ENCODE peak calls at places on chromosomes 7 and 10, in eight cellular contexts. One of them, this sample, is unnamed.

GRCh38 chr10:126969310-126969709 is 64.1 kb downstream of the DOCK1 start:
- DNase-seq in GM23338: peak
- DNase-seq in AG04449: no peak
- DNase-seq in keratinocyte: no peak
- DNase-seq in psoas muscle: no peak
- DNase-seq in cardiac muscle cell: peak
- DNase-seq in AG04450: no peak
- DNase-seq in HFF-Myc: no peak
- DNase-seq in this sample: no peak

GRCh38 chr7:1607001-1607400 is 37.2 kb upstream of the PSMG3 start:
- DNase-seq in GM23338: no peak
- DNase-seq in AG04449: no peak
- DNase-seq in keratinocyte: no peak
- DNase-seq in psoas muscle: no peak
- DNase-seq in cardiac muscle cell: no peak
- DNase-seq in AG04450: no peak
- DNase-seq in HFF-Myc: no peak
- DNase-seq in this sample: no peak

GRCh38 chr10:32298066-32298812 is 48.7 kb downstream of the EPC1 start:
- DNase-seq in GM23338: no peak
- DNase-seq in AG04449: peak
- DNase-seq in keratinocyte: no peak
- DNase-seq in psoas muscle: no peak
- DNase-seq in cardiac muscle cell: peak
- DNase-seq in AG04450: peak
- DNase-seq in HFF-Myc: peak
- DNase-seq in this sample: no peak

GRCh38 chr10:17348111-17349008 is 106.0 kb downstream of the ST8SIA6 start:
- DNase-seq in GM23338: peak
- DNase-seq in AG04449: peak
- DNase-seq in keratinocyte: peak
- DNase-seq in psoas muscle: peak
- DNase-seq in cardiac muscle cell: peak
- DNase-seq in AG04450: peak
- DNase-seq in HFF-Myc: peak
- DNase-seq in this sample: peak

GRCh38 chr10:48885376-48885775 is 54.3 kb downstream of the LRRC18 start:
- DNase-seq in GM23338: peak
- DNase-seq in AG04449: no peak
- DNase-seq in keratinocyte: no peak
- DNase-seq in psoas muscle: no peak
- DNase-seq in cardiac muscle cell: no peak
- DNase-seq in AG04450: no peak
- DNase-seq in HFF-Myc: no peak
- DNase-seq in this sample: no peak

GRCh38 chr10:44853148-44853734 is 57.9 kb upstream of the TMEM72 start:
- DNase-seq in GM23338: no peak
- DNase-seq in AG04449: no peak
- DNase-seq in keratinocyte: no peak
- DNase-seq in psoas muscle: peak
- DNase-seq in cardiac muscle cell: peak
- DNase-seq in AG04450: no peak
- DNase-seq in HFF-Myc: no peak
- DNase-seq in this sample: no peak

GRCh38 chr7:100159099-100159623 is 638 bp upstream of the TRAPPC14 start:
- DNase-seq in GM23338: peak
- DNase-seq in AG04449: no peak
- DNase-seq in keratinocyte: no peak
- DNase-seq in psoas muscle: no peak
- DNase-seq in cardiac muscle cell: no peak
- DNase-seq in AG04450: no peak
- DNase-seq in HFF-Myc: no peak
- DNase-seq in this sample: no peak

GRCh38 chr7:144834516-144835165 is 1.2 kb downstream of the TPK1 start:
- DNase-seq in GM23338: peak
- DNase-seq in AG04449: no peak
- DNase-seq in keratinocyte: no peak
- DNase-seq in psoas muscle: no peak
- DNase-seq in cardiac muscle cell: peak
- DNase-seq in AG04450: no peak
- DNase-seq in HFF-Myc: no peak
- DNase-seq in this sample: no peak

GRCh38 chr10:71216363-71216695 is 4.0 kb downstream of the UNC5B start:
- DNase-seq in GM23338: no peak
- DNase-seq in AG04449: no peak
- DNase-seq in keratinocyte: no peak
- DNase-seq in psoas muscle: no peak
- DNase-seq in cardiac muscle cell: no peak
- DNase-seq in AG04450: no peak
- DNase-seq in HFF-Myc: no peak
- DNase-seq in this sample: no peak

DNA sequence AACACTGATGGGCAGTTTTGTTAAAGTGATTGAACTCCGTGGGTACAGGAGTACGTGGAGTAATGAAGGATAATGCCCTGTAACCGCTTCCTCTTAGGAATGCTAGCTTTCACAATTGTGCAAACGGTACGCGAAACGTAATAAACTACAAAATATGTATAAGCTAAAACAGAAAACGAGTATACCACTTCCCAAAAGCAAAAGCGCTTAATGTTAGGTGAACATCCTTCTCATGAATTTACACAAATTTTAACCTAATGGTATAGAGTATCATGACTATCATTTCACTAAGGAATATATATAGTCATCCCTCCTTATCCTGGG is 395 bp upstream of the ZNF25 start:
- DNase-seq in GM23338: no peak
- DNase-seq in AG04449: no peak
- DNase-seq in keratinocyte: no peak
- DNase-seq in psoas muscle: no peak
- DNase-seq in cardiac muscle cell: no peak
- DNase-seq in AG04450: no peak
- DNase-seq in HFF-Myc: no peak
- DNase-seq in this sample: no peak
- H3K4me3 ChIP-seq in GM23338: peak
- H3K4me3 ChIP-seq in AG04449: peak
- H3K4me3 ChIP-seq in keratinocyte: peak
- H3K4me3 ChIP-seq in psoas muscle: peak
- H3K4me3 ChIP-seq in cardiac muscle cell: no peak
- H3K4me3 ChIP-seq in AG04450: peak
- H3K4me3 ChIP-seq in HFF-Myc: peak
- H3K4me3 ChIP-seq in this sample: peak

GRCh38 chr10:114437456-114438292 is 33.4 kb upstream of the AFAP1L2 start:
- DNase-seq in GM23338: peak
- DNase-seq in AG04449: no peak
- DNase-seq in keratinocyte: no peak
- DNase-seq in psoas muscle: no peak
- DNase-seq in cardiac muscle cell: peak
- DNase-seq in AG04450: no peak
- DNase-seq in HFF-Myc: no peak
- DNase-seq in this sample: no peak
- TF ChIP-seq CTCF in GM23338: peak
- TF ChIP-seq CTCF in AG04449: peak
- TF ChIP-seq CTCF in keratinocyte: peak
- TF ChIP-seq CTCF in psoas muscle: peak
- TF ChIP-seq CTCF in cardiac muscle cell: peak
- TF ChIP-seq CTCF in AG04450: peak
- TF ChIP-seq CTCF in HFF-Myc: peak
- TF ChIP-seq CTCF in this sample: peak

DNA sequence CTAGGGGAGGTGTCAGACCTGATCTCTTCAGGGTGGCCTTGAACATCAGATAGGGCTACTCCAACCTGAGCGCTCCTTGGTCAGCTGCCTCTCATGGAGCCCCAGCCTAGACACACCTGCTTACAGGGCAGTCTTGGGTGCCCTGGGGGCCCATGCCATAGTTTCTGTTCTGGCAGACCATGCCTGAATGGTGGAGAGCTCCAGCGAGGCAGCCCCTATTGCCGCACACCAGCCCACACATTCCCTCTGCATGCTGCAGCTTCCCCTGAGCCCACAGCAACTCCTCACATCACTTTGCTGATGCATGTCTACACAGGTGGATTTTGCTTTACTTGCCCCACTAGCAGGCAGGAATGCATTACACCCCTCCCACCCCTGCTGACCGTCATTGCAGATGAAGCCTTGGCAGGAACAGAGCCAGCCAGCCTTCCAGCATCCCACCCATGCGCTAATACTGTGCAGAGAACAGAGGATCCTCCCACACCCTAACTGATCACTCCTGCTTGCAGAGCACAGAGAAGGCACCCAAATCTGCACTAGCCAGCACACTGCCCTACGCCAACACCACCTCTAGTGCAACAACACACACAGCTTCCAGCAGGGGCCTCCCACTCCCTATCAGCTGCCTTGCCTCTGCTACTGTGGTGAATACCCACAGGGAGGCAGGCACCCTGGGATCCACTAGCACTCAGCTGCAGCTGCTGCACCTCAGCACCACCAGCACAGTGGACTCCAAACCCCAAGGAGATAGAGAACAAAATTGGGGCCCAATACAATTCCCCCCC is 43.0 kb upstream of the GRM3 start:
- DNase-seq in GM23338: peak
- DNase-seq in AG04449: no peak
- DNase-seq in keratinocyte: no peak
- DNase-seq in psoas muscle: no peak
- DNase-seq in cardiac muscle cell: no peak
- DNase-seq in AG04450: no peak
- DNase-seq in HFF-Myc: no peak
- DNase-seq in this sample: no peak
- H3K4me3 ChIP-seq in GM23338: no peak
- H3K4me3 ChIP-seq in AG04449: no peak
- H3K4me3 ChIP-seq in keratinocyte: no peak
- H3K4me3 ChIP-seq in psoas muscle: no peak
- H3K4me3 ChIP-seq in cardiac muscle cell: no peak
- H3K4me3 ChIP-seq in AG04450: no peak
- H3K4me3 ChIP-seq in HFF-Myc: no peak
- H3K4me3 ChIP-seq in this sample: no peak

GRCh38 chr7:136601772-136602171 is 266.7 kb upstream of the CHRM2 start:
- DNase-seq in GM23338: no peak
- DNase-seq in AG04449: no peak
- DNase-seq in keratinocyte: no peak
- DNase-seq in psoas muscle: no peak
- DNase-seq in cardiac muscle cell: no peak
- DNase-seq in AG04450: no peak
- DNase-seq in HFF-Myc: no peak
- DNase-seq in this sample: no peak
- TF ChIP-seq CTCF in GM23338: no peak
- TF ChIP-seq CTCF in AG04449: no peak
- TF ChIP-seq CTCF in keratinocyte: no peak
- TF ChIP-seq CTCF in psoas muscle: no peak
- TF ChIP-seq CTCF in cardiac muscle cell: no peak
- TF ChIP-seq CTCF in AG04450: no peak
- TF ChIP-seq CTCF in HFF-Myc: no peak
- TF ChIP-seq CTCF in this sample: no peak

GRCh38 chr7:50679218-50680007 is 103.3 kb downstream of the GRB10 start:
- DNase-seq in GM23338: peak
- DNase-seq in AG04449: no peak
- DNase-seq in keratinocyte: no peak
- DNase-seq in psoas muscle: no peak
- DNase-seq in cardiac muscle cell: peak
- DNase-seq in AG04450: no peak
- DNase-seq in HFF-Myc: peak
- DNase-seq in this sample: no peak

GRCh38 chr7:50682079-50682478 is 100.6 kb downstream of the GRB10 start:
- DNase-seq in GM23338: no peak
- DNase-seq in AG04449: no peak
- DNase-seq in keratinocyte: no peak
- DNase-seq in psoas muscle: no peak
- DNase-seq in cardiac muscle cell: no peak
- DNase-seq in AG04450: no peak
- DNase-seq in HFF-Myc: no peak
- DNase-seq in this sample: no peak

GRCh38 chr7:50684011-50684701 is 98.5 kb downstream of the GRB10 start:
- DNase-seq in GM23338: no peak
- DNase-seq in AG04449: no peak
- DNase-seq in keratinocyte: no peak
- DNase-seq in psoas muscle: no peak
- DNase-seq in cardiac muscle cell: no peak
- DNase-seq in AG04450: no peak
- DNase-seq in HFF-Myc: no peak
- DNase-seq in this sample: no peak

GRCh38 chr7:50682573-50682972 is 100.1 kb downstream of the GRB10 start:
- DNase-seq in GM23338: no peak
- DNase-seq in AG04449: no peak
- DNase-seq in keratinocyte: no peak
- DNase-seq in psoas muscle: no peak
- DNase-seq in cardiac muscle cell: no peak
- DNase-seq in AG04450: no peak
- DNase-seq in HFF-Myc: no peak
- DNase-seq in this sample: no peak

DNA sequence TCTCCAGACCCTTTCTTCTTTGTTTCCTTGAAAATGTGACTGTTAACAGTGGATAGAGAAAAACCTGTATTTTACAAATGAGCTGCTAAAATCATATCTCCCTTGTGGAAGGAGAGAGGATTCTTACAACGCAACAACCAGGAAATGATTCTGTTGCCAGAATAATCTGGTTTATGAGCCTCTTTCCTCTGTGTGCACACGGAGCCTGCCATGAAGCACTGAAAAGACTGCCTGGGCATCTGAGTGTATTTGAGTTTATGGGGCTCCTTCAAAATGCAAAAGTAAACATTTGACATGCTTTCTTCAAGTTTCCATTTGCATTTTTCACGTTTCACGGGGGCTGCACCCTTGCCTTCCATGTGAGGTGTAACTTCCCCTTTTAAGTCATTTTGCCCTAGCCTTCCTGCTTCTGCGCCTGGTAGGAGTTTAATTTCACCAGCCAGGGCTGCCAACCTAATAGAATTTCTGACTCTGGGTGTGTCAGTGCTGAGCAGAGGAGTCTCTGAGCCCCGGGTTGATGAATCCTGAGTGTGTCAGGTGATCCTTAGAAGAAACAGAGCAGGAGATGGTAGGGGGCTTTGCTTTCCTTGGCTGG is 101.1 kb downstream of the GRB10 start:
- DNase-seq in GM23338: no peak
- DNase-seq in AG04449: no peak
- DNase-seq in keratinocyte: no peak
- DNase-seq in psoas muscle: no peak
- DNase-seq in cardiac muscle cell: no peak
- DNase-seq in AG04450: no peak
- DNase-seq in HFF-Myc: no peak
- DNase-seq in this sample: no peak
- H3K4me3 ChIP-seq in GM23338: no peak
- H3K4me3 ChIP-seq in AG04449: no peak
- H3K4me3 ChIP-seq in keratinocyte: no peak
- H3K4me3 ChIP-seq in psoas muscle: no peak
- H3K4me3 ChIP-seq in cardiac muscle cell: no peak
- H3K4me3 ChIP-seq in AG04450: no peak
- H3K4me3 ChIP-seq in HFF-Myc: no peak
- H3K4me3 ChIP-seq in this sample: no peak

DNA sequence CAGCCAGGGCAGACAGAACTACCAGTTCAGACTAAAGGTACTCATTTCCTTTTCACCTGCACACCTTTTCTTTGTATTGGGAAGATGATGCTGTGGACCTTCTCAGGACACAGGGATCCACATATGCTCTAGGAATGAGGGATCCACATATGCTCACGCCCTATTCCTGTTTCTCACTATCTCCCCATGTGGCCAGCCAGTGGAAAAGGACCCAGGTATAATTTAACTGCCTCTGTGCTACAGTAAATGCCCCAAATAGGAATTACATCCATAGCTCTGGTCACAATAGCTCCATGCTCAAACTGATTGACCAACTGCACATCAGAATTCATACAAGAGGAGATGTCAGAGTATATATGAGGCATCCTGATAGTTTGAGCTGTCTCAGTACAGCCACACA is 43.8 kb downstream of the CTTNBP2 start:
- DNase-seq in GM23338: no peak
- DNase-seq in AG04449: no peak
- DNase-seq in keratinocyte: no peak
- DNase-seq in psoas muscle: no peak
- DNase-seq in cardiac muscle cell: no peak
- DNase-seq in AG04450: no peak
- DNase-seq in HFF-Myc: no peak
- DNase-seq in this sample: no peak
- TF ChIP-seq CTCF in GM23338: peak
- TF ChIP-seq CTCF in AG04449: no peak
- TF ChIP-seq CTCF in keratinocyte: no peak
- TF ChIP-seq CTCF in psoas muscle: no peak
- TF ChIP-seq CTCF in cardiac muscle cell: no peak
- TF ChIP-seq CTCF in AG04450: no peak
- TF ChIP-seq CTCF in HFF-Myc: no peak
- TF ChIP-seq CTCF in this sample: no peak

This sample was measured in epithelial cell of proximal tubule.